ENCODE peak calls at places on chromosome 17, in eight cellular contexts. Y is NCI-H69; V is activated CD4-positive, CD25-positive, alpha-beta regulatory T cell; D is astrocyte of the spinal cord; B is pancreas; S is activated T-helper 1 cell treated with anti-CD3 and anti-CD28 coated beads, Interleukin-2, amount 50 U/mL, for 16 hours; C is pons; R is cerebellar nuclear complex. E is an unnamed sample.

GRCh38 chr17:64507418-64507766 is 615 bp downstream of the CEP95 start:
- DNase-seq in Y (peak; percentile 88), V (no peak), D (peak; percentile 77), B (peak; percentile 23), S (no peak), C (peak; percentile 83), R (no peak), E (peak; percentile 61)

GRCh38 chr17:72745241-72745640 is 347.2 kb downstream of the SLC39A11 start:
- DNase-seq in Y (no peak), V (no peak), D (no peak), B (no peak), S (no peak), C (no peak), R (no peak), E (no peak)

GRCh38 chr17:4980644-4981216 is 6.7 kb downstream of the CAMTA2 start:
- DNase-seq in Y (peak; percentile 41), V (no peak), D (peak; percentile 52), B (no peak), S (no peak), C (peak; percentile 43), R (no peak), E (no peak)

GRCh38 chr17:14506364-14506763 is 205.5 kb downstream of the HS3ST3B1 start:
- DNase-seq in Y (no peak), V (no peak), D (no peak), B (no peak), S (no peak), C (no peak), R (no peak), E (no peak)

GRCh38 chr17:50516980-50517379 is 8.7 kb downstream of the MYCBPAP start:
- DNase-seq in Y (no peak), V (no peak), D (no peak), B (no peak), S (no peak), C (no peak), R (no peak), E (no peak)

GRCh38 chr17:77541995-77542394 is 401.2 kb downstream of the SEC14L1 start:
- DNase-seq in Y (no peak), V (no peak), D (no peak), B (no peak), S (no peak), C (no peak), R (no peak), E (no peak)

GRCh38 chr17:67700037-67700436 is 17.7 kb upstream of the NOL11 start:
- DNase-seq in Y (peak; percentile 92), V (no peak), D (no peak), B (no peak), S (no peak), C (no peak), R (no peak), E (no peak)

GRCh38 chr17:32463304-32463703 is 19.0 kb downstream of the PSMD11 start:
- DNase-seq in Y (no peak), V (no peak), D (no peak), B (no peak), S (no peak), C (no peak), R (no peak), E (no peak)

GRCh38 chr17:43713494-43714162 is 45.0 kb downstream of the SOST start:
- DNase-seq in Y (peak; percentile 54), V (no peak), D (no peak), B (peak; percentile 31), S (no peak), C (no peak), R (no peak), E (no peak)

GRCh38 chr17:6654816-6655731 is 3.5 kb downstream of the C17orf100 start:
- DNase-seq in Y (peak; percentile 82), V (no peak), D (no peak), B (peak; percentile 70), S (no peak), C (no peak), R (no peak), E (no peak)

GRCh38 chr17:74964988-74965622 is 7.5 kb downstream of the HID1 start:
- DNase-seq in Y (no peak), V (no peak), D (no peak), B (no peak), S (no peak), C (no peak), R (no peak), E (no peak)

GRCh38 chr17:75041656-75042280 is 5.0 kb downstream of the ATP5PD start:
- DNase-seq in Y (no peak), V (no peak), D (no peak), B (no peak), S (no peak), C (no peak), R (no peak), E (no peak)

GRCh38 chr17:57697891-57698708 is 47.0 kb downstream of the CCDC182 start:
- DNase-seq in Y (no peak), V (no peak), D (no peak), B (no peak), S (no peak), C (no peak), R (no peak), E (no peak)

GRCh38 chr17:76695059-76695892 is 15.5 kb downstream of the MXRA7 start:
- DNase-seq in Y (no peak), V (no peak), D (no peak), B (no peak), S (no peak), C (no peak), R (no peak), E (no peak)

GRCh38 chr17:6476061-6476833 is 32.0 kb downstream of the PIMREG start:
- DNase-seq in Y (peak; percentile 31), V (no peak), D (no peak), B (no peak), S (no peak), C (no peak), R (no peak), E (peak; percentile 39)

GRCh38 chr17:45867171-45867570 is 22.5 kb downstream of the SPPL2C start:
- DNase-seq in Y (no peak), V (no peak), D (no peak), B (no peak), S (no peak), C (peak; percentile 91), R (no peak), E (no peak)

GRCh38 chr17:12545877-12546513 is 119.7 kb upstream of the MYOCD start:
- DNase-seq in Y (peak; percentile 20), V (no peak), D (peak; percentile 47), B (peak; percentile 22), S (no peak), C (peak; percentile 52), R (no peak), E (no peak)

GRCh38 chr17:10844667-10845387 is 6.9 kb upstream of the PIRT start:
- DNase-seq in Y (peak; percentile 34), V (peak; percentile 44), D (peak; percentile 46), B (peak; percentile 74), S (peak; percentile 42), C (peak; percentile 72), R (no peak), E (no peak)

GRCh38 chr17:75652934-75653549 is 13.9 kb downstream of the RECQL5 start:
- DNase-seq in Y (peak; percentile 68), V (no peak), D (peak; percentile 16), B (no peak), S (no peak), C (peak; percentile 73), R (no peak), E (no peak)

GRCh38 chr17:15900871-15901270 is 44.1 kb upstream of the ADORA2B start:
- DNase-seq in Y (peak; percentile 16), V (no peak), D (no peak), B (no peak), S (no peak), C (no peak), R (no peak), E (no peak)

GRCh38 chr17:67139784-67140665 is 95.7 kb downstream of the CACNG1 start:
- DNase-seq in Y (peak; percentile 82), V (no peak), D (peak; percentile 46), B (peak; percentile 57), S (no peak), C (peak; percentile 26), R (no peak), E (no peak)

GRCh38 chr17:38922538-38923291 is 2.7 kb upstream of the LASP1NB start:
- DNase-seq in Y (peak; percentile 89), V (no peak), D (peak; percentile 74), B (peak; percentile 72), S (no peak), C (peak; percentile 60), R (peak; percentile 20), E (no peak)

GRCh38 chr17:53253956-53254597 is 568.6 kb upstream of the KIF2B start:
- DNase-seq in Y (no peak), V (no peak), D (no peak), B (no peak), S (no peak), C (no peak), R (no peak), E (no peak)

GRCh38 chr17:78517421-78517820 is 59.8 kb downstream of the DNAH17 start:
- DNase-seq in Y (no peak), V (no peak), D (no peak), B (no peak), S (no peak), C (no peak), R (no peak), E (no peak)

GRCh38 chr17:15451681-15452080 is 15.7 kb downstream of the CDRT4 start:
- DNase-seq in Y (no peak), V (no peak), D (no peak), B (no peak), S (no peak), C (no peak), R (no peak), E (no peak)

GRCh38 chr17:34757106-34757505 is 177.7 kb downstream of the TMEM132E start:
- DNase-seq in Y (no peak), V (no peak), D (no peak), B (no peak), S (no peak), C (no peak), R (no peak), E (no peak)

GRCh38 chr17:36727577-36727976 is 126.2 kb downstream of the MRM1 start:
- DNase-seq in Y (no peak), V (no peak), D (no peak), B (no peak), S (no peak), C (no peak), R (no peak), E (no peak)

GRCh38 chr17:22692066-22692800 is 999.9 kb downstream of the KCNJ18 start:
- DNase-seq in Y (no peak), V (no peak), D (no peak), B (no peak), S (no peak), C (no peak), R (no peak), E (no peak)

GRCh38 chr17:45441536-45442310 is 9.1 kb upstream of the ARHGAP27 start:
- DNase-seq in Y (no peak), V (no peak), D (no peak), B (no peak), S (no peak), C (no peak), R (no peak), E (no peak)

GRCh38 chr17:9240659-9241370 is 219.5 kb downstream of the NTN1 start:
- DNase-seq in Y (no peak), V (no peak), D (peak; percentile 62), B (peak; percentile 72), S (no peak), C (peak; percentile 45), R (no peak), E (no peak)

GRCh38 chr17:45794840-45795239 is 10.7 kb downstream of the CRHR1 start:
- DNase-seq in Y (peak; percentile 29), V (no peak), D (no peak), B (no peak), S (no peak), C (peak; percentile 24), R (no peak), E (no peak)

GRCh38 chr17:42428141-42428944 is 5.3 kb upstream of the CAVIN1 start:
- DNase-seq in Y (peak; percentile 81), V (no peak), D (peak; percentile 97), B (no peak), S (no peak), C (peak; percentile 93), R (no peak), E (peak; percentile 67)

GRCh38 chr17:45311406-45311761 is 5.4 kb downstream of the MAP3K14 start:
- DNase-seq in Y (peak; percentile 46), V (no peak), D (no peak), B (no peak), S (no peak), C (no peak), R (no peak), E (no peak)

E was measured in PC-9.